ENCODE peak calls at places on chromosomes 16 and 17, in ten cellular contexts. One of them, this sample, is unnamed.

GRCh38 chr17:75776399-75777242 is 8.0 kb upstream of the UNK start:
- DNase-seq in sigmoid colon: peak; percentile 61
- DNase-seq in SK-N-SH: no peak
- DNase-seq in HL-60: no peak
- DNase-seq in endothelial cell of umbilical vein: no peak
- DNase-seq in transverse colon: no peak
- DNase-seq in upper lobe of left lung: no peak
- DNase-seq in GM23338: no peak
- DNase-seq in spleen: peak; percentile 43
- DNase-seq in breast epithelium: no peak
- DNase-seq in this sample: no peak

GRCh38 chr16:35252356-35252936 is 1793.0 kb downstream of the TP53TG3F start:
- DNase-seq in sigmoid colon: no peak
- DNase-seq in SK-N-SH: no peak
- DNase-seq in HL-60: peak; percentile 24
- DNase-seq in endothelial cell of umbilical vein: peak; percentile 1
- DNase-seq in transverse colon: no peak
- DNase-seq in upper lobe of left lung: no peak
- DNase-seq in GM23338: no peak
- DNase-seq in spleen: no peak
- DNase-seq in breast epithelium: no peak
- DNase-seq in this sample: no peak

GRCh38 chr17:40530988-40531971 is 29.9 kb upstream of the TNS4 start:
- DNase-seq in sigmoid colon: peak; percentile 44
- DNase-seq in SK-N-SH: no peak
- DNase-seq in HL-60: no peak
- DNase-seq in endothelial cell of umbilical vein: no peak
- DNase-seq in transverse colon: no peak
- DNase-seq in upper lobe of left lung: no peak
- DNase-seq in GM23338: no peak
- DNase-seq in spleen: peak; percentile 71
- DNase-seq in breast epithelium: no peak
- DNase-seq in this sample: no peak

GRCh38 chr17:31256936-31257335 is 40.1 kb downstream of the OMG start:
- DNase-seq in sigmoid colon: no peak
- DNase-seq in SK-N-SH: no peak
- DNase-seq in HL-60: no peak
- DNase-seq in endothelial cell of umbilical vein: peak; percentile 64
- DNase-seq in transverse colon: no peak
- DNase-seq in upper lobe of left lung: no peak
- DNase-seq in GM23338: no peak
- DNase-seq in spleen: no peak
- DNase-seq in breast epithelium: no peak
- DNase-seq in this sample: no peak

GRCh38 chr17:60327122-60327869 is 64.6 kb downstream of the USP32 start:
- DNase-seq in sigmoid colon: no peak
- DNase-seq in SK-N-SH: peak; percentile 87
- DNase-seq in HL-60: no peak
- DNase-seq in endothelial cell of umbilical vein: no peak
- DNase-seq in transverse colon: no peak
- DNase-seq in upper lobe of left lung: peak; percentile 52
- DNase-seq in GM23338: peak; percentile 66
- DNase-seq in spleen: no peak
- DNase-seq in breast epithelium: no peak
- DNase-seq in this sample: no peak

GRCh38 chr17:41520821-41521521 is 2.3 kb upstream of the KRT15 start:
- DNase-seq in sigmoid colon: no peak
- DNase-seq in SK-N-SH: peak; percentile 77
- DNase-seq in HL-60: no peak
- DNase-seq in endothelial cell of umbilical vein: no peak
- DNase-seq in transverse colon: peak; percentile 79
- DNase-seq in upper lobe of left lung: peak; percentile 67
- DNase-seq in GM23338: no peak
- DNase-seq in spleen: no peak
- DNase-seq in breast epithelium: no peak
- DNase-seq in this sample: no peak

GRCh38 chr17:28526381-28526780 is 20.2 kb downstream of the FOXN1 start:
- DNase-seq in sigmoid colon: no peak
- DNase-seq in SK-N-SH: peak; percentile 54
- DNase-seq in HL-60: no peak
- DNase-seq in endothelial cell of umbilical vein: no peak
- DNase-seq in transverse colon: no peak
- DNase-seq in upper lobe of left lung: peak; percentile 39
- DNase-seq in GM23338: no peak
- DNase-seq in spleen: no peak
- DNase-seq in breast epithelium: no peak
- DNase-seq in this sample: no peak

GRCh38 chr16:23940111-23940510 is 104.3 kb downstream of the PRKCB start:
- DNase-seq in sigmoid colon: no peak
- DNase-seq in SK-N-SH: no peak
- DNase-seq in HL-60: no peak
- DNase-seq in endothelial cell of umbilical vein: no peak
- DNase-seq in transverse colon: no peak
- DNase-seq in upper lobe of left lung: no peak
- DNase-seq in GM23338: no peak
- DNase-seq in spleen: no peak
- DNase-seq in breast epithelium: no peak
- DNase-seq in this sample: no peak

GRCh38 chr17:28347261-28347891 is 10.0 kb downstream of the POLDIP2 start:
- DNase-seq in sigmoid colon: no peak
- DNase-seq in SK-N-SH: no peak
- DNase-seq in HL-60: no peak
- DNase-seq in endothelial cell of umbilical vein: no peak
- DNase-seq in transverse colon: no peak
- DNase-seq in upper lobe of left lung: no peak
- DNase-seq in GM23338: no peak
- DNase-seq in spleen: peak; percentile 86
- DNase-seq in breast epithelium: peak; percentile 69
- DNase-seq in this sample: no peak

GRCh38 chr16:80122155-80122554 is 418.6 kb upstream of the DYNLRB2 start:
- DNase-seq in sigmoid colon: peak; percentile 81
- DNase-seq in SK-N-SH: peak; percentile 40
- DNase-seq in HL-60: no peak
- DNase-seq in endothelial cell of umbilical vein: no peak
- DNase-seq in transverse colon: peak; percentile 18
- DNase-seq in upper lobe of left lung: no peak
- DNase-seq in GM23338: no peak
- DNase-seq in spleen: no peak
- DNase-seq in breast epithelium: no peak
- DNase-seq in this sample: peak; percentile 42

GRCh38 chr16:11080327-11080967 is 136.1 kb downstream of the CLEC16A start:
- DNase-seq in sigmoid colon: no peak
- DNase-seq in SK-N-SH: no peak
- DNase-seq in HL-60: no peak
- DNase-seq in endothelial cell of umbilical vein: no peak
- DNase-seq in transverse colon: no peak
- DNase-seq in upper lobe of left lung: no peak
- DNase-seq in GM23338: no peak
- DNase-seq in spleen: no peak
- DNase-seq in breast epithelium: no peak
- DNase-seq in this sample: no peak

GRCh38 chr17:51435641-51436091 is 175.3 kb downstream of the UTP18 start:
- DNase-seq in sigmoid colon: no peak
- DNase-seq in SK-N-SH: peak; percentile 66
- DNase-seq in HL-60: no peak
- DNase-seq in endothelial cell of umbilical vein: peak; percentile 51
- DNase-seq in transverse colon: peak; percentile 48
- DNase-seq in upper lobe of left lung: no peak
- DNase-seq in GM23338: peak; percentile 79
- DNase-seq in spleen: no peak
- DNase-seq in breast epithelium: no peak
- DNase-seq in this sample: peak; percentile 42

GRCh38 chr16:49282690-49283375 is 1.2 kb upstream of the CBLN1 start:
- DNase-seq in sigmoid colon: no peak
- DNase-seq in SK-N-SH: peak; percentile 78
- DNase-seq in HL-60: no peak
- DNase-seq in endothelial cell of umbilical vein: no peak
- DNase-seq in transverse colon: no peak
- DNase-seq in upper lobe of left lung: peak; percentile 81
- DNase-seq in GM23338: peak; percentile 85
- DNase-seq in spleen: no peak
- DNase-seq in breast epithelium: no peak
- DNase-seq in this sample: no peak

GRCh38 chr16:886802-887731 is 83.7 kb downstream of the LMF1 start:
- DNase-seq in sigmoid colon: peak; percentile 58
- DNase-seq in SK-N-SH: no peak
- DNase-seq in HL-60: no peak
- DNase-seq in endothelial cell of umbilical vein: peak; percentile 9
- DNase-seq in transverse colon: no peak
- DNase-seq in upper lobe of left lung: peak; percentile 70
- DNase-seq in GM23338: peak; percentile 81
- DNase-seq in spleen: no peak
- DNase-seq in breast epithelium: no peak
- DNase-seq in this sample: no peak
- TF ChIP-seq POLR2AphosphoS5 in sigmoid colon: no peak
- TF ChIP-seq POLR2AphosphoS5 in SK-N-SH: no peak
- TF ChIP-seq POLR2AphosphoS5 in HL-60: no peak
- TF ChIP-seq POLR2AphosphoS5 in endothelial cell of umbilical vein: no peak
- TF ChIP-seq POLR2AphosphoS5 in transverse colon: no peak
- TF ChIP-seq POLR2AphosphoS5 in upper lobe of left lung: no peak
- TF ChIP-seq POLR2AphosphoS5 in GM23338: peak; percentile 27
- TF ChIP-seq POLR2AphosphoS5 in spleen: no peak
- TF ChIP-seq POLR2AphosphoS5 in breast epithelium: no peak
- TF ChIP-seq POLR2AphosphoS5 in this sample: no peak

GRCh38 chr17:835263-835662 is 53.1 kb downstream of the MRM3 start:
- DNase-seq in sigmoid colon: peak; percentile 81
- DNase-seq in SK-N-SH: no peak
- DNase-seq in HL-60: no peak
- DNase-seq in endothelial cell of umbilical vein: peak; percentile 37
- DNase-seq in transverse colon: no peak
- DNase-seq in upper lobe of left lung: no peak
- DNase-seq in GM23338: peak; percentile 90
- DNase-seq in spleen: no peak
- DNase-seq in breast epithelium: peak; percentile 84
- DNase-seq in this sample: no peak
- TF ChIP-seq POLR2AphosphoS5 in sigmoid colon: no peak
- TF ChIP-seq POLR2AphosphoS5 in SK-N-SH: peak; percentile 38
- TF ChIP-seq POLR2AphosphoS5 in HL-60: no peak
- TF ChIP-seq POLR2AphosphoS5 in endothelial cell of umbilical vein: no peak
- TF ChIP-seq POLR2AphosphoS5 in transverse colon: peak; percentile 57
- TF ChIP-seq POLR2AphosphoS5 in upper lobe of left lung: no peak
- TF ChIP-seq POLR2AphosphoS5 in GM23338: no peak
- TF ChIP-seq POLR2AphosphoS5 in spleen: no peak
- TF ChIP-seq POLR2AphosphoS5 in breast epithelium: no peak
- TF ChIP-seq POLR2AphosphoS5 in this sample: peak; percentile 45

GRCh38 chr17:55420067-55420775 is 1.4 kb downstream of the MMD start:
- DNase-seq in sigmoid colon: no peak
- DNase-seq in SK-N-SH: no peak
- DNase-seq in HL-60: no peak
- DNase-seq in endothelial cell of umbilical vein: no peak
- DNase-seq in transverse colon: no peak
- DNase-seq in upper lobe of left lung: no peak
- DNase-seq in GM23338: no peak
- DNase-seq in spleen: no peak
- DNase-seq in breast epithelium: no peak
- DNase-seq in this sample: no peak
- TF ChIP-seq POLR2AphosphoS5 in sigmoid colon: no peak
- TF ChIP-seq POLR2AphosphoS5 in SK-N-SH: no peak
- TF ChIP-seq POLR2AphosphoS5 in HL-60: no peak
- TF ChIP-seq POLR2AphosphoS5 in endothelial cell of umbilical vein: no peak
- TF ChIP-seq POLR2AphosphoS5 in transverse colon: no peak
- TF ChIP-seq POLR2AphosphoS5 in upper lobe of left lung: no peak
- TF ChIP-seq POLR2AphosphoS5 in GM23338: no peak
- TF ChIP-seq POLR2AphosphoS5 in spleen: no peak
- TF ChIP-seq POLR2AphosphoS5 in breast epithelium: no peak
- TF ChIP-seq POLR2AphosphoS5 in this sample: no peak

GRCh38 chr16:5977329-5977728 is 879.7 kb upstream of the EEF2KMT start:
- DNase-seq in sigmoid colon: no peak
- DNase-seq in SK-N-SH: no peak
- DNase-seq in HL-60: no peak
- DNase-seq in endothelial cell of umbilical vein: no peak
- DNase-seq in transverse colon: no peak
- DNase-seq in upper lobe of left lung: no peak
- DNase-seq in GM23338: peak; percentile 7
- DNase-seq in spleen: no peak
- DNase-seq in breast epithelium: no peak
- DNase-seq in this sample: no peak

GRCh38 chr16:5979905-5980550 is 882.4 kb upstream of the EEF2KMT start:
- DNase-seq in sigmoid colon: no peak
- DNase-seq in SK-N-SH: no peak
- DNase-seq in HL-60: no peak
- DNase-seq in endothelial cell of umbilical vein: no peak
- DNase-seq in transverse colon: peak; percentile 10
- DNase-seq in upper lobe of left lung: no peak
- DNase-seq in GM23338: peak; percentile 6
- DNase-seq in spleen: no peak
- DNase-seq in breast epithelium: no peak
- DNase-seq in this sample: no peak

GRCh38 chr16:5982979-5983378 is 885.4 kb upstream of the EEF2KMT start:
- DNase-seq in sigmoid colon: no peak
- DNase-seq in SK-N-SH: no peak
- DNase-seq in HL-60: no peak
- DNase-seq in endothelial cell of umbilical vein: no peak
- DNase-seq in transverse colon: no peak
- DNase-seq in upper lobe of left lung: no peak
- DNase-seq in GM23338: no peak
- DNase-seq in spleen: no peak
- DNase-seq in breast epithelium: no peak
- DNase-seq in this sample: no peak
- TF ChIP-seq POLR2AphosphoS5 in sigmoid colon: no peak
- TF ChIP-seq POLR2AphosphoS5 in SK-N-SH: no peak
- TF ChIP-seq POLR2AphosphoS5 in HL-60: no peak
- TF ChIP-seq POLR2AphosphoS5 in endothelial cell of umbilical vein: no peak
- TF ChIP-seq POLR2AphosphoS5 in transverse colon: no peak
- TF ChIP-seq POLR2AphosphoS5 in upper lobe of left lung: no peak
- TF ChIP-seq POLR2AphosphoS5 in GM23338: no peak
- TF ChIP-seq POLR2AphosphoS5 in spleen: no peak
- TF ChIP-seq POLR2AphosphoS5 in breast epithelium: no peak
- TF ChIP-seq POLR2AphosphoS5 in this sample: no peak

DNA sequence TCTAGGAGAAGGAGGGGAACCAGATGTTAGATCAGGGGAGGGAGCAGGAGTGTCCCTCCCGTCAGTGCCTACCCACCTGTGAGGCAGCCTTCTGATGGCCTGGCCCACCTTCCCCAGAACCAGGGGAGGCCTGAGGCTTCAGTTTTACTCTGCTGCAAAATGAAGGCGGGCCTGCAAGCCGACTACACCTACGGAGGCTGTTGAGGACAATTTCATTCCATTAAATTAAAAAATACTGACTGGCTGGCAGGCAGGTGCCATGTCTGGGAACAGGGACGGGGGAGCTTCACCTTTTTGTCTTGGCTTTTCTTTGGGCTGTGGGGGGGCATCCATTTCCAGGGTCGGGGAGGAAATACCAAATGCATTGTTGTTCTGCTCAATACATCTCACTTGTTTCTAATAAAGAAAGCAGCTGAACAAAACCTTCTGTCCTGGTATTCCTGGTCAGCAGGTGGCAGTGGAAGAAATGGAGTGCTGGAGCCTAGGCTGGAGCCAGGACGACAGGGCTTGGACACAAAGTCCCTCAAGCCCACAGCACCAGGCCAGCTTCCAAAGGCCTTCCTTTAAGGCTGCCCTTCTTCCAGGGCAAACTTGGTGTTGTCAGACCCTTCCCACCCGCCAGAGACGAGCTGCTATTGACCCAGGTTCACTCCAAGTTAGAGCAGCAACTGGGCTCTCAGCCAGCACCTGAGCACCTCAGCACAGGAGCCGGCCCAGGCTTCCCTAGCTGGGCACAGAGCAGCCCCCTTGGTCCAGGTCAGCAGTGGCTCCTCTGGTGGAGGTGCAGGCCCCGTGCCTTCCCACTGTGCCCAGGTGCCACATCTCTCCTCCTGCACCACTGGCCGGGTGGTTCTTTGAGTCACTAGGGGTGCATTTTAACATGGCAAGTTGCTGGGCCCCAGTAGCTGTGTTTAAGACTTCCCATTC is 23.5 kb downstream of the PLCD3 start:
- DNase-seq in sigmoid colon: no peak
- DNase-seq in SK-N-SH: no peak
- DNase-seq in HL-60: no peak
- DNase-seq in endothelial cell of umbilical vein: peak; percentile 47
- DNase-seq in transverse colon: peak; percentile 39
- DNase-seq in upper lobe of left lung: no peak
- DNase-seq in GM23338: no peak
- DNase-seq in spleen: no peak
- DNase-seq in breast epithelium: no peak
- DNase-seq in this sample: no peak
- TF ChIP-seq POLR2AphosphoS5 in sigmoid colon: no peak
- TF ChIP-seq POLR2AphosphoS5 in SK-N-SH: no peak
- TF ChIP-seq POLR2AphosphoS5 in HL-60: no peak
- TF ChIP-seq POLR2AphosphoS5 in endothelial cell of umbilical vein: no peak
- TF ChIP-seq POLR2AphosphoS5 in transverse colon: no peak
- TF ChIP-seq POLR2AphosphoS5 in upper lobe of left lung: no peak
- TF ChIP-seq POLR2AphosphoS5 in GM23338: no peak
- TF ChIP-seq POLR2AphosphoS5 in spleen: peak; percentile 58
- TF ChIP-seq POLR2AphosphoS5 in breast epithelium: no peak
- TF ChIP-seq POLR2AphosphoS5 in this sample: no peak